ENCODE peak calls at places on chromosomes 12 and 14, in seven cellular contexts. One of them, this sample, is unnamed.

GRCh38 chr12:131276501-131277185 is 322.9 kb downstream of the ADGRD1 start:
- DNase-seq in hepatocyte: no peak
- DNase-seq in breast epithelium: no peak
- DNase-seq in neural progenitor cell: no peak
- DNase-seq in body of pancreas: no peak
- DNase-seq in IMR-90: no peak
- DNase-seq in suprapubic skin: no peak
- DNase-seq in this sample: no peak

GRCh38 chr12:63066782-63067181 is 84.2 kb downstream of the AVPR1A start:
- DNase-seq in hepatocyte: no peak
- DNase-seq in breast epithelium: no peak
- DNase-seq in neural progenitor cell: peak
- DNase-seq in body of pancreas: no peak
- DNase-seq in IMR-90: no peak
- DNase-seq in suprapubic skin: no peak
- DNase-seq in this sample: no peak

GRCh38 chr14:32846821-32847220 is 91.9 kb upstream of the NPAS3 start:
- DNase-seq in hepatocyte: no peak
- DNase-seq in breast epithelium: no peak
- DNase-seq in neural progenitor cell: no peak
- DNase-seq in body of pancreas: no peak
- DNase-seq in IMR-90: no peak
- DNase-seq in suprapubic skin: no peak
- DNase-seq in this sample: no peak

GRCh38 chr12:131862994-131863710 is 31.3 kb upstream of the ULK1 start:
- DNase-seq in hepatocyte: no peak
- DNase-seq in breast epithelium: no peak
- DNase-seq in neural progenitor cell: peak
- DNase-seq in body of pancreas: no peak
- DNase-seq in IMR-90: no peak
- DNase-seq in suprapubic skin: no peak
- DNase-seq in this sample: peak

GRCh38 chr14:101077511-101078074 is 174.1 kb upstream of the RTL1 start:
- DNase-seq in hepatocyte: peak
- DNase-seq in breast epithelium: no peak
- DNase-seq in neural progenitor cell: peak
- DNase-seq in body of pancreas: no peak
- DNase-seq in IMR-90: peak
- DNase-seq in suprapubic skin: peak
- DNase-seq in this sample: no peak

GRCh38 chr14:24037658-24038037 is 14.2 kb upstream of the CARMIL3 start:
- DNase-seq in hepatocyte: no peak
- DNase-seq in breast epithelium: no peak
- DNase-seq in neural progenitor cell: no peak
- DNase-seq in body of pancreas: peak
- DNase-seq in IMR-90: no peak
- DNase-seq in suprapubic skin: no peak
- DNase-seq in this sample: no peak

GRCh38 chr12:104360988-104361707 is 57.6 kb downstream of the EID3 start:
- DNase-seq in hepatocyte: peak
- DNase-seq in breast epithelium: no peak
- DNase-seq in neural progenitor cell: no peak
- DNase-seq in body of pancreas: peak
- DNase-seq in IMR-90: peak
- DNase-seq in suprapubic skin: no peak
- DNase-seq in this sample: no peak

GRCh38 chr12:124862768-124863408 is 776 bp downstream of the SCARB1 start:
- DNase-seq in hepatocyte: peak
- DNase-seq in breast epithelium: no peak
- DNase-seq in neural progenitor cell: peak
- DNase-seq in body of pancreas: peak
- DNase-seq in IMR-90: no peak
- DNase-seq in suprapubic skin: no peak
- DNase-seq in this sample: no peak

GRCh38 chr12:31322651-31323248 is 3.2 kb downstream of the SINHCAF start:
- DNase-seq in hepatocyte: peak
- DNase-seq in breast epithelium: no peak
- DNase-seq in neural progenitor cell: peak
- DNase-seq in body of pancreas: no peak
- DNase-seq in IMR-90: peak
- DNase-seq in suprapubic skin: no peak
- DNase-seq in this sample: no peak

GRCh38 chr12:91287753-91288152 is 105.1 kb upstream of the DCN start:
- DNase-seq in hepatocyte: no peak
- DNase-seq in breast epithelium: no peak
- DNase-seq in neural progenitor cell: no peak
- DNase-seq in body of pancreas: no peak
- DNase-seq in IMR-90: no peak
- DNase-seq in suprapubic skin: no peak
- DNase-seq in this sample: no peak

GRCh38 chr14:72595152-72595551 is 298.7 kb downstream of the DPF3 start:
- DNase-seq in hepatocyte: no peak
- DNase-seq in breast epithelium: no peak
- DNase-seq in neural progenitor cell: no peak
- DNase-seq in body of pancreas: no peak
- DNase-seq in IMR-90: no peak
- DNase-seq in suprapubic skin: no peak
- DNase-seq in this sample: no peak

GRCh38 chr12:63668028-63668799 is at the start of gene DPY19L2:
- DNase-seq in hepatocyte: peak
- DNase-seq in breast epithelium: peak
- DNase-seq in neural progenitor cell: peak
- DNase-seq in body of pancreas: peak
- DNase-seq in IMR-90: peak
- DNase-seq in suprapubic skin: peak
- DNase-seq in this sample: peak

GRCh38 chr12:116455540-116456306 is 103.5 kb upstream of the MAP1LC3B2 start:
- DNase-seq in hepatocyte: peak
- DNase-seq in breast epithelium: peak
- DNase-seq in neural progenitor cell: peak
- DNase-seq in body of pancreas: peak
- DNase-seq in IMR-90: peak
- DNase-seq in suprapubic skin: peak
- DNase-seq in this sample: peak

GRCh38 chr12:84696281-84696680 is 216.3 kb downstream of the SLC6A15 start:
- DNase-seq in hepatocyte: no peak
- DNase-seq in breast epithelium: no peak
- DNase-seq in neural progenitor cell: no peak
- DNase-seq in body of pancreas: no peak
- DNase-seq in IMR-90: no peak
- DNase-seq in suprapubic skin: no peak
- DNase-seq in this sample: no peak

GRCh38 chr12:98399532-98399931 is 115.9 kb upstream of the TMPO start:
- DNase-seq in hepatocyte: peak
- DNase-seq in breast epithelium: no peak
- DNase-seq in neural progenitor cell: peak
- DNase-seq in body of pancreas: no peak
- DNase-seq in IMR-90: peak
- DNase-seq in suprapubic skin: no peak
- DNase-seq in this sample: peak

GRCh38 chr14:31207287-31207745 is 277 bp downstream of the HECTD1 start:
- DNase-seq in hepatocyte: no peak
- DNase-seq in breast epithelium: peak
- DNase-seq in neural progenitor cell: no peak
- DNase-seq in body of pancreas: no peak
- DNase-seq in IMR-90: no peak
- DNase-seq in suprapubic skin: no peak
- DNase-seq in this sample: no peak

GRCh38 chr12:9883175-9883574 is 1.9 kb downstream of the KLRF2 start:
- DNase-seq in hepatocyte: no peak
- DNase-seq in breast epithelium: no peak
- DNase-seq in neural progenitor cell: no peak
- DNase-seq in body of pancreas: no peak
- DNase-seq in IMR-90: no peak
- DNase-seq in suprapubic skin: no peak
- DNase-seq in this sample: no peak

GRCh38 chr14:35535794-35536112 is 1.8 kb downstream of the INSM2 start:
- DNase-seq in hepatocyte: no peak
- DNase-seq in breast epithelium: no peak
- DNase-seq in neural progenitor cell: no peak
- DNase-seq in body of pancreas: no peak
- DNase-seq in IMR-90: no peak
- DNase-seq in suprapubic skin: no peak
- DNase-seq in this sample: no peak

GRCh38 chr14:67188326-67188725 is 914 bp upstream of the GARIN2 start:
- DNase-seq in hepatocyte: no peak
- DNase-seq in breast epithelium: no peak
- DNase-seq in neural progenitor cell: no peak
- DNase-seq in body of pancreas: no peak
- DNase-seq in IMR-90: no peak
- DNase-seq in suprapubic skin: no peak
- DNase-seq in this sample: no peak

GRCh38 chr12:111174283-111175108 is 194.4 kb downstream of the PHETA1 start:
- DNase-seq in hepatocyte: no peak
- DNase-seq in breast epithelium: no peak
- DNase-seq in neural progenitor cell: peak
- DNase-seq in body of pancreas: no peak
- DNase-seq in IMR-90: no peak
- DNase-seq in suprapubic skin: no peak
- DNase-seq in this sample: no peak
- TF ChIP-seq CTCF in hepatocyte: no peak
- TF ChIP-seq CTCF in breast epithelium: no peak
- TF ChIP-seq CTCF in neural progenitor cell: peak
- TF ChIP-seq CTCF in body of pancreas: peak
- TF ChIP-seq CTCF in IMR-90: no peak
- TF ChIP-seq CTCF in suprapubic skin: no peak
- TF ChIP-seq CTCF in this sample: no peak

DNA sequence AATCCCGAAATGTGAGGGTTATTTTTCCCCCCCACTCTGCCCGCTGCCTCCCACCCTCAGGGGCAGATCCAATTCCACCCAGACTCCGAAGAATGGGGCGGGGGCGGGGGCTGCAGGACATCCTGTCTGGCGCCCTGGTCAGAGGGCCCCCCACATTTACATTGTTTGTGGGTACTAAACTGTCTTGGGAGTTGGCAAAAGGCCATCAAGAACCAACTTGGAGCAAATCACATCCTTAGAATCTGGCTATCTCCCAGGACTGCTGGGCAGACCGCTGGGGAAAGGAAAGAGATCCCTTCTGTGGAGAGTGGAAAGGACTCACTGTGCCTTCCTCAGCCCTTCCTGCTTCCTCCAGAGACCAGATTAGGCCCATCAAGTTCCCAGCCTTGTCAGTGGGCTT is 2.4 kb downstream of the EMP1 start:
- DNase-seq in hepatocyte: no peak
- DNase-seq in breast epithelium: no peak
- DNase-seq in neural progenitor cell: no peak
- DNase-seq in body of pancreas: no peak
- DNase-seq in IMR-90: peak
- DNase-seq in suprapubic skin: no peak
- DNase-seq in this sample: peak
- H3K4me3 ChIP-seq in hepatocyte: no peak
- H3K4me3 ChIP-seq in breast epithelium: peak
- H3K4me3 ChIP-seq in neural progenitor cell: no peak
- H3K4me3 ChIP-seq in body of pancreas: no peak
- H3K4me3 ChIP-seq in IMR-90: peak
- H3K4me3 ChIP-seq in suprapubic skin: peak
- H3K4me3 ChIP-seq in this sample: peak

DNA sequence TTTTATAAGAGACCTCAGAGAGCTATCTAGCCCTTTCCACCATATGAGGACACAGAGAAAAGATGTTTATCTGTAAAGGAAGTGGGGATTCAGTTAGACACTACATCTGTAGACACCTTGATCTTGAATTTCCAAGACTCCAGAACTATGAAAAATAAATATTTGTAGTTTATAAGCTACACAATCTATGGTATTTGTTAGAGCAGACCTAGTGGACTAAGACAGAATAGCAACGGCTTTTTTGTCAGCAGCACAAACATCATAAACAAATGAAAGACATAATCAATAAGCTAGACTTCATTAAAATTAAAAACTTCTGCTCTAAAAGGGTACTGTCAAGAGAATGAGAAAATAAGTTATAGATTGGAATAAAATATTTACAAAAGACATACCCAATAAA is 810.1 kb downstream of the FSCB start:
- DNase-seq in hepatocyte: no peak
- DNase-seq in breast epithelium: no peak
- DNase-seq in neural progenitor cell: no peak
- DNase-seq in body of pancreas: no peak
- DNase-seq in IMR-90: no peak
- DNase-seq in suprapubic skin: no peak
- DNase-seq in this sample: no peak
- TF ChIP-seq CTCF in hepatocyte: no peak
- TF ChIP-seq CTCF in breast epithelium: no peak
- TF ChIP-seq CTCF in neural progenitor cell: no peak
- TF ChIP-seq CTCF in body of pancreas: no peak
- TF ChIP-seq CTCF in IMR-90: no peak
- TF ChIP-seq CTCF in suprapubic skin: no peak
- TF ChIP-seq CTCF in this sample: no peak

GRCh38 chr12:20264608-20265114 is 103.7 kb upstream of the PDE3A start:
- DNase-seq in hepatocyte: no peak
- DNase-seq in breast epithelium: no peak
- DNase-seq in neural progenitor cell: peak
- DNase-seq in body of pancreas: no peak
- DNase-seq in IMR-90: peak
- DNase-seq in suprapubic skin: no peak
- DNase-seq in this sample: no peak
- H3K4me3 ChIP-seq in hepatocyte: no peak
- H3K4me3 ChIP-seq in breast epithelium: no peak
- H3K4me3 ChIP-seq in neural progenitor cell: no peak
- H3K4me3 ChIP-seq in body of pancreas: no peak
- H3K4me3 ChIP-seq in IMR-90: no peak
- H3K4me3 ChIP-seq in suprapubic skin: no peak
- H3K4me3 ChIP-seq in this sample: no peak

GRCh38 chr12:108768591-108769500 is 37.5 kb upstream of the CORO1C start:
- DNase-seq in hepatocyte: peak
- DNase-seq in breast epithelium: no peak
- DNase-seq in neural progenitor cell: peak
- DNase-seq in body of pancreas: peak
- DNase-seq in IMR-90: no peak
- DNase-seq in suprapubic skin: no peak
- DNase-seq in this sample: no peak
- TF ChIP-seq CTCF in hepatocyte: no peak
- TF ChIP-seq CTCF in breast epithelium: no peak
- TF ChIP-seq CTCF in neural progenitor cell: peak
- TF ChIP-seq CTCF in body of pancreas: peak
- TF ChIP-seq CTCF in IMR-90: no peak
- TF ChIP-seq CTCF in suprapubic skin: no peak
- TF ChIP-seq CTCF in this sample: no peak

GRCh38 chr12:125996438-125996837 is 931.2 kb downstream of the AACS start:
- DNase-seq in hepatocyte: no peak
- DNase-seq in breast epithelium: no peak
- DNase-seq in neural progenitor cell: no peak
- DNase-seq in body of pancreas: no peak
- DNase-seq in IMR-90: no peak
- DNase-seq in suprapubic skin: no peak
- DNase-seq in this sample: no peak
- H3K4me3 ChIP-seq in hepatocyte: no peak
- H3K4me3 ChIP-seq in breast epithelium: no peak
- H3K4me3 ChIP-seq in neural progenitor cell: no peak
- H3K4me3 ChIP-seq in body of pancreas: no peak
- H3K4me3 ChIP-seq in IMR-90: no peak
- H3K4me3 ChIP-seq in suprapubic skin: no peak
- H3K4me3 ChIP-seq in this sample: no peak

GRCh38 chr12:56271031-56271430 is 4.3 kb downstream of the COQ10A start:
- DNase-seq in hepatocyte: peak
- DNase-seq in breast epithelium: no peak
- DNase-seq in neural progenitor cell: peak
- DNase-seq in body of pancreas: no peak
- DNase-seq in IMR-90: peak
- DNase-seq in suprapubic skin: no peak
- DNase-seq in this sample: no peak
- TF ChIP-seq CTCF in hepatocyte: peak
- TF ChIP-seq CTCF in breast epithelium: no peak
- TF ChIP-seq CTCF in neural progenitor cell: peak
- TF ChIP-seq CTCF in body of pancreas: peak
- TF ChIP-seq CTCF in IMR-90: peak
- TF ChIP-seq CTCF in suprapubic skin: no peak
- TF ChIP-seq CTCF in this sample: peak

GRCh38 chr14:93954900-93955891 is 21.2 kb downstream of the ASB2 start:
- DNase-seq in hepatocyte: no peak
- DNase-seq in breast epithelium: no peak
- DNase-seq in neural progenitor cell: no peak
- DNase-seq in body of pancreas: no peak
- DNase-seq in IMR-90: no peak
- DNase-seq in suprapubic skin: no peak
- DNase-seq in this sample: no peak
- H3K4me3 ChIP-seq in hepatocyte: no peak
- H3K4me3 ChIP-seq in breast epithelium: no peak
- H3K4me3 ChIP-seq in neural progenitor cell: no peak
- H3K4me3 ChIP-seq in body of pancreas: no peak
- H3K4me3 ChIP-seq in IMR-90: no peak
- H3K4me3 ChIP-seq in suprapubic skin: no peak
- H3K4me3 ChIP-seq in this sample: no peak